ENCODE peak calls at places on chromosomes 5 and 9, in eight cellular contexts. One of them, this sample, is unnamed.
A peak's percentile ranks its signal among the peaks of the same experiment; 100 is the strongest.

GRCh38 chr5:75656311-75657003 is 45.2 kb downstream of the ANKDD1B start:
- DNase-seq in aorta: peak; percentile 78
- DNase-seq in myocyte: peak; percentile 35
- DNase-seq in EL: no peak
- DNase-seq in T-cell: no peak
- DNase-seq in hypothalamus: no peak
- DNase-seq in chondrocyte: no peak
- DNase-seq in cardiac muscle cell: no peak
- DNase-seq in this sample: no peak

GRCh38 chr5:167244583-167244982 is 1046.9 kb upstream of the WWC1 start:
- DNase-seq in aorta: no peak
- DNase-seq in myocyte: peak; percentile 2
- DNase-seq in EL: peak; percentile 41
- DNase-seq in T-cell: no peak
- DNase-seq in hypothalamus: no peak
- DNase-seq in chondrocyte: no peak
- DNase-seq in cardiac muscle cell: peak; percentile 32
- DNase-seq in this sample: no peak

GRCh38 chr5:31935702-31936347 is 238.3 kb downstream of the GOLPH3 start:
- DNase-seq in aorta: no peak
- DNase-seq in myocyte: peak; percentile 2
- DNase-seq in EL: peak; percentile 13
- DNase-seq in T-cell: no peak
- DNase-seq in hypothalamus: no peak
- DNase-seq in chondrocyte: no peak
- DNase-seq in cardiac muscle cell: no peak
- DNase-seq in this sample: no peak

GRCh38 chr9:120439147-120439546 is 140.8 kb downstream of the CDK5RAP2 start:
- DNase-seq in aorta: no peak
- DNase-seq in myocyte: no peak
- DNase-seq in EL: peak; percentile 21
- DNase-seq in T-cell: no peak
- DNase-seq in hypothalamus: no peak
- DNase-seq in chondrocyte: no peak
- DNase-seq in cardiac muscle cell: peak; percentile 28
- DNase-seq in this sample: no peak

GRCh38 chr9:104936291-104936690 is 8.3 kb upstream of the ABCA1 start:
- DNase-seq in aorta: no peak
- DNase-seq in myocyte: no peak
- DNase-seq in EL: no peak
- DNase-seq in T-cell: no peak
- DNase-seq in hypothalamus: no peak
- DNase-seq in chondrocyte: no peak
- DNase-seq in cardiac muscle cell: no peak
- DNase-seq in this sample: no peak

GRCh38 chr9:92265159-92265558 is 28.3 kb downstream of the IARS1 start:
- DNase-seq in aorta: no peak
- DNase-seq in myocyte: no peak
- DNase-seq in EL: peak; percentile 49
- DNase-seq in T-cell: no peak
- DNase-seq in hypothalamus: no peak
- DNase-seq in chondrocyte: no peak
- DNase-seq in cardiac muscle cell: no peak
- DNase-seq in this sample: peak; percentile 19

GRCh38 chr9:123883634-123884033 is 46.3 kb downstream of the DENND1A start:
- DNase-seq in aorta: no peak
- DNase-seq in myocyte: peak; percentile 62
- DNase-seq in EL: no peak
- DNase-seq in T-cell: no peak
- DNase-seq in hypothalamus: no peak
- DNase-seq in chondrocyte: no peak
- DNase-seq in cardiac muscle cell: no peak
- DNase-seq in this sample: no peak

GRCh38 chr9:133463234-133463863 is 3.6 kb downstream of the CACFD1 start:
- DNase-seq in aorta: no peak
- DNase-seq in myocyte: no peak
- DNase-seq in EL: no peak
- DNase-seq in T-cell: no peak
- DNase-seq in hypothalamus: no peak
- DNase-seq in chondrocyte: peak; percentile 91
- DNase-seq in cardiac muscle cell: no peak
- DNase-seq in this sample: no peak

GRCh38 chr5:400282-401215 is 42.4 kb upstream of the EXOC3 start:
- DNase-seq in aorta: peak; percentile 76
- DNase-seq in myocyte: peak; percentile 67
- DNase-seq in EL: peak; percentile 86
- DNase-seq in T-cell: no peak
- DNase-seq in hypothalamus: no peak
- DNase-seq in chondrocyte: peak; percentile 85
- DNase-seq in cardiac muscle cell: no peak
- DNase-seq in this sample: peak; percentile 99

GRCh38 chr9:16207161-16207560 is 654.3 kb downstream of the CCDC171 start:
- DNase-seq in aorta: no peak
- DNase-seq in myocyte: peak; percentile 89
- DNase-seq in EL: peak; percentile 33
- DNase-seq in T-cell: no peak
- DNase-seq in hypothalamus: no peak
- DNase-seq in chondrocyte: no peak
- DNase-seq in cardiac muscle cell: no peak
- DNase-seq in this sample: no peak

GRCh38 chr5:147417133-147417813 is 92.6 kb downstream of the DPYSL3 start:
- DNase-seq in aorta: peak; percentile 76
- DNase-seq in myocyte: no peak
- DNase-seq in EL: peak; percentile 10
- DNase-seq in T-cell: no peak
- DNase-seq in hypothalamus: no peak
- DNase-seq in chondrocyte: no peak
- DNase-seq in cardiac muscle cell: no peak
- DNase-seq in this sample: no peak

GRCh38 chr5:15003511-15003920 is 131.9 kb upstream of the ANKH start:
- DNase-seq in aorta: no peak
- DNase-seq in myocyte: peak; percentile 77
- DNase-seq in EL: peak; percentile 67
- DNase-seq in T-cell: peak; percentile 38
- DNase-seq in hypothalamus: no peak
- DNase-seq in chondrocyte: no peak
- DNase-seq in cardiac muscle cell: peak; percentile 86
- DNase-seq in this sample: peak; percentile 21

GRCh38 chr9:90642570-90643539 is at the start of gene DIRAS2:
- DNase-seq in aorta: no peak
- DNase-seq in myocyte: peak; percentile 47
- DNase-seq in EL: peak; percentile 32
- DNase-seq in T-cell: no peak
- DNase-seq in hypothalamus: peak; percentile 47
- DNase-seq in chondrocyte: no peak
- DNase-seq in cardiac muscle cell: peak; percentile 86
- DNase-seq in this sample: no peak

GRCh38 chr9:33381231-33381791 is 21.1 kb downstream of the AQP7 start:
- DNase-seq in aorta: peak; percentile 54
- DNase-seq in myocyte: peak; percentile 22
- DNase-seq in EL: peak; percentile 22
- DNase-seq in T-cell: no peak
- DNase-seq in hypothalamus: no peak
- DNase-seq in chondrocyte: peak; percentile 58
- DNase-seq in cardiac muscle cell: peak; percentile 51
- DNase-seq in this sample: no peak

GRCh38 chr5:34476941-34477565 is 179.1 kb upstream of the RAI14 start:
- DNase-seq in aorta: no peak
- DNase-seq in myocyte: no peak
- DNase-seq in EL: no peak
- DNase-seq in T-cell: no peak
- DNase-seq in hypothalamus: no peak
- DNase-seq in chondrocyte: no peak
- DNase-seq in cardiac muscle cell: no peak
- DNase-seq in this sample: no peak

GRCh38 chr5:6712136-6712581 is 1.1 kb upstream of the TENT4A start:
- DNase-seq in aorta: peak; percentile 86
- DNase-seq in myocyte: peak; percentile 74
- DNase-seq in EL: peak; percentile 68
- DNase-seq in T-cell: no peak
- DNase-seq in hypothalamus: no peak
- DNase-seq in chondrocyte: no peak
- DNase-seq in cardiac muscle cell: peak; percentile 69
- DNase-seq in this sample: no peak

GRCh38 chr5:127295454-127295853 is 4.9 kb downstream of the MEGF10 start:
- DNase-seq in aorta: no peak
- DNase-seq in myocyte: no peak
- DNase-seq in EL: no peak
- DNase-seq in T-cell: no peak
- DNase-seq in hypothalamus: no peak
- DNase-seq in chondrocyte: no peak
- DNase-seq in cardiac muscle cell: no peak
- DNase-seq in this sample: no peak

GRCh38 chr9:127741831-127742434 is 6.8 kb upstream of the TOR2A start:
- DNase-seq in aorta: no peak
- DNase-seq in myocyte: no peak
- DNase-seq in EL: peak; percentile 78
- DNase-seq in T-cell: no peak
- DNase-seq in hypothalamus: no peak
- DNase-seq in chondrocyte: no peak
- DNase-seq in cardiac muscle cell: peak; percentile 96
- DNase-seq in this sample: no peak

GRCh38 chr5:17928571-17928970 is 294.3 kb downstream of the TAF11L14 start:
- DNase-seq in aorta: peak; percentile 78
- DNase-seq in myocyte: no peak
- DNase-seq in EL: no peak
- DNase-seq in T-cell: no peak
- DNase-seq in hypothalamus: no peak
- DNase-seq in chondrocyte: no peak
- DNase-seq in cardiac muscle cell: no peak
- DNase-seq in this sample: no peak

GRCh38 chr5:64166201-64166959 is 737 bp downstream of the RNF180 start:
- DNase-seq in aorta: no peak
- DNase-seq in myocyte: no peak
- DNase-seq in EL: no peak
- DNase-seq in T-cell: no peak
- DNase-seq in hypothalamus: no peak
- DNase-seq in chondrocyte: no peak
- DNase-seq in cardiac muscle cell: peak; percentile 39
- DNase-seq in this sample: no peak

GRCh38 chr9:120902824-120903608 is 23.6 kb downstream of the TRAF1 start:
- DNase-seq in aorta: no peak
- DNase-seq in myocyte: no peak
- DNase-seq in EL: no peak
- DNase-seq in T-cell: no peak
- DNase-seq in hypothalamus: no peak
- DNase-seq in chondrocyte: no peak
- DNase-seq in cardiac muscle cell: no peak
- DNase-seq in this sample: no peak

GRCh38 chr9:14433841-14434511 is 120.0 kb upstream of the NFIB start:
- DNase-seq in aorta: no peak
- DNase-seq in myocyte: peak; percentile 60
- DNase-seq in EL: peak; percentile 55
- DNase-seq in T-cell: no peak
- DNase-seq in hypothalamus: no peak
- DNase-seq in chondrocyte: no peak
- DNase-seq in cardiac muscle cell: no peak
- DNase-seq in this sample: no peak

GRCh38 chr9:132694144-132694543 is 23.9 kb downstream of the GTF3C4 start:
- DNase-seq in aorta: no peak
- DNase-seq in myocyte: no peak
- DNase-seq in EL: peak; percentile 26
- DNase-seq in T-cell: no peak
- DNase-seq in hypothalamus: no peak
- DNase-seq in chondrocyte: no peak
- DNase-seq in cardiac muscle cell: no peak
- DNase-seq in this sample: no peak

GRCh38 chr5:179955062-179955461 is 47.4 kb upstream of the TBC1D9B start:
- DNase-seq in aorta: no peak
- DNase-seq in myocyte: no peak
- DNase-seq in EL: no peak
- DNase-seq in T-cell: no peak
- DNase-seq in hypothalamus: no peak
- DNase-seq in chondrocyte: no peak
- DNase-seq in cardiac muscle cell: no peak
- DNase-seq in this sample: no peak

This sample was measured in BJ.